ENCODE peak calls at places on chromosomes 1 and 21, in nine cellular contexts. N is dorsolateral prefrontal cortex, Z is suprapubic skin, L is transverse colon, I is fibroblast of lung, B is OCI-LY7, O is heart left ventricle, X is heart right ventricle, K is omental fat pad. C is an unnamed sample.

GRCh38 chr1:94413311-94413710 is 4.9 kb upstream of the ABCD3 start:
- DNase-seq in N (no peak), Z (no peak), L (no peak), I (no peak), B (no peak), O (no peak), X (no peak), K (no peak), C (no peak)

GRCh38 chr1:8427493-8427892 is 109.6 kb downstream of the SLC45A1 start:
- DNase-seq in N (no peak), Z (no peak), L (no peak), I (no peak), B (peak; percentile 97), O (no peak), X (no peak), K (no peak), C (no peak)

GRCh38 chr1:241614144-241614543 is 26.0 kb downstream of the CHML start:
- DNase-seq in N (no peak), Z (no peak), L (no peak), I (no peak), B (no peak), O (no peak), X (no peak), K (no peak), C (no peak)

GRCh38 chr1:114299331-114300005 is 145.8 kb upstream of the SYT6 start:
- DNase-seq in N (no peak), Z (no peak), L (no peak), I (peak; percentile 78), B (no peak), O (no peak), X (no peak), K (no peak), C (no peak)

GRCh38 chr1:184531296-184531695 is 144.5 kb downstream of the C1orf21 start:
- DNase-seq in N (no peak), Z (no peak), L (no peak), I (no peak), B (no peak), O (no peak), X (no peak), K (no peak), C (no peak)

GRCh38 chr1:198462365-198463025 is 78.0 kb downstream of the ATP6V1G3 start:
- DNase-seq in N (no peak), Z (no peak), L (no peak), I (peak; percentile 61), B (no peak), O (no peak), X (no peak), K (no peak), C (no peak)

GRCh38 chr1:206685256-206685748 is 597 bp downstream of the MAPKAPK2 start:
- DNase-seq in N (no peak), Z (no peak), L (no peak), I (peak; percentile 42), B (peak; percentile 54), O (no peak), X (no peak), K (no peak), C (no peak)

GRCh38 chr1:118340928-118341905 is 156.2 kb upstream of the SPAG17 start:
- DNase-seq in N (no peak), Z (no peak), L (no peak), I (no peak), B (no peak), O (no peak), X (no peak), K (no peak), C (no peak)

GRCh38 chr1:201937624-201938212 is 8.6 kb downstream of the LMOD1 start:
- DNase-seq in N (no peak), Z (no peak), L (no peak), I (peak; percentile 88), B (no peak), O (no peak), X (no peak), K (no peak), C (no peak)

GRCh38 chr1:185155600-185156320 is 993 bp downstream of the TRMT1L start:
- DNase-seq in N (no peak), Z (no peak), L (no peak), I (peak; percentile 49), B (peak; percentile 16), O (no peak), X (no peak), K (no peak), C (peak; percentile 18)

GRCh38 chr1:56830052-56830451 is 10.8 kb upstream of the FYB2 start:
- DNase-seq in N (no peak), Z (no peak), L (no peak), I (no peak), B (no peak), O (no peak), X (no peak), K (no peak), C (no peak)

GRCh38 chr1:219792337-219793021 is 135.9 kb downstream of the SLC30A10 start:
- DNase-seq in N (no peak), Z (no peak), L (no peak), I (peak; percentile 50), B (no peak), O (no peak), X (peak; percentile 22), K (no peak), C (no peak)

GRCh38 chr1:93822710-93823425 is 56.1 kb downstream of the DNTTIP2 start:
- DNase-seq in N (no peak), Z (no peak), L (no peak), I (no peak), B (no peak), O (no peak), X (no peak), K (no peak), C (no peak)

GRCh38 chr21:46552274-46552673 is 52.6 kb downstream of the S100B start:
- DNase-seq in N (no peak), Z (no peak), L (no peak), I (no peak), B (no peak), O (no peak), X (no peak), K (no peak), C (no peak)

GRCh38 chr1:165545974-165546373 is 2.2 kb downstream of the LRRC52 start:
- DNase-seq in N (no peak), Z (no peak), L (no peak), I (no peak), B (no peak), O (no peak), X (no peak), K (no peak), C (no peak)

GRCh38 chr1:183097438-183098051 is 74.3 kb downstream of the LAMC1 start:
- DNase-seq in N (no peak), Z (no peak), L (no peak), I (peak; percentile 92), B (no peak), O (no peak), X (no peak), K (no peak), C (no peak)

GRCh38 chr1:25804244-25804963 is 4.4 kb downstream of the SELENON start:
- DNase-seq in N (no peak), Z (no peak), L (no peak), I (no peak), B (no peak), O (no peak), X (no peak), K (no peak), C (no peak)

GRCh38 chr1:225517697-225518096 is 89.9 kb upstream of the LBR start:
- DNase-seq in N (no peak), Z (no peak), L (no peak), I (no peak), B (no peak), O (no peak), X (no peak), K (no peak), C (no peak)
- TF ChIP-seq CTCF in N (no peak), Z (no peak), L (no peak), I (no peak), B (no peak), O (no peak), X (no peak), K (no peak), C (no peak)

DNA sequence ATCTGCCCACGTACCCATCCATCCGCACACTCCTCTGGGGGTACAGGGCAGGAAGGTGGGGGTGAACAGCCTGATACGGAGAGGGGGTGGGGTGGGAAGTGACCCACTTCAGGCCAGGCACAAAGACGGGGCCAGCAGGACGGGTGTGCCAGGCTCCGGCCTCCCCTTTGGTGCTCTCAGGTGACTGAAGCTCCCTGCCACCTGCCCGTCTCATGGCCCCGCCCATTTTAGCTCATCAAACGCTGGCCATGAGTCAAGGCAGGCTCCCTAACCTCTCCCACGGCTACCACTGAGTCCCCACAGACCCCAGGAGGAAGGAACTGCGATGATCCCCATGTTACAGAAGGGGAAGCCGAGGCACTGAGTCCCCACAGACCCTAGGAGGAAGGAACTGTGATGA is 109.6 kb downstream of the CRYAA start:
- DNase-seq in N (no peak), Z (no peak), L (no peak), I (no peak), B (no peak), O (no peak), X (no peak), K (no peak), C (no peak)
- TF ChIP-seq CTCF in N (no peak), Z (no peak), L (no peak), I (no peak), B (no peak), O (no peak), X (no peak), K (no peak), C (no peak)

DNA sequence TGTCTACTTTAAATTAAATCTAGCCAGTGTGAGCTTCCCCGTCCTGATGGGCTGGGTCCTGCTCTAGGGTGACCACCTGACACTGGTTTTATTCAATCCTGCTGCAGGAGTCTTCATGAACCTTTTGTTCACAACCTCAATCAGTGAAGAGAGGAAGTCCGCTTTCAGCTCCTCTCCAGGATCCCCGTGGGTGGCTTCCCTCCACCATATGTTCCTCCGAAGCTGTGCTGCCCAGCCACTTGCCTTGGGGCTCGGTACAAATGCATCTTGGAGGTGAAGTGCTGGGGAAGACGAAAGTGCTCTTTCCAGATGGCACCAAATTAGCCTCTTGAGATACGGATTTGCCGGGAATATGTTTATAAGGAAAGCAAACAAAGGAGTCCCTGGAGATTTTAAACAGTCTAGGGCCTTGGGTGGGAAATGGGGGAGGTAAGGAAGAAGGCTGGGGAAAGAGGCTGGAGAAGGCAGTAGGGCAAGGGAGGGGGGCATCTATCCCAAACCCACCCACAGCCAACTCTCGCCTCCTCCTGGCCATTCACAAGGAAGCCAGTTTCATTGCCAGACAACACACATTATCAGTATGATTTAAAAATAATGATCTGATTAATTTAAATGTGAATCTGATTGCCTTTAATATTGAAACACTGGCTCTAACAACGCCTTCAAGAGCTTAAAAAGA is 430.8 kb downstream of the DISC1 start:
- DNase-seq in N (no peak), Z (no peak), L (no peak), I (no peak), B (no peak), O (no peak), X (no peak), K (no peak), C (no peak)
- TF ChIP-seq CTCF in N (no peak), Z (no peak), L (no peak), I (no peak), B (no peak), O (no peak), X (no peak), K (no peak), C (no peak)

DNA sequence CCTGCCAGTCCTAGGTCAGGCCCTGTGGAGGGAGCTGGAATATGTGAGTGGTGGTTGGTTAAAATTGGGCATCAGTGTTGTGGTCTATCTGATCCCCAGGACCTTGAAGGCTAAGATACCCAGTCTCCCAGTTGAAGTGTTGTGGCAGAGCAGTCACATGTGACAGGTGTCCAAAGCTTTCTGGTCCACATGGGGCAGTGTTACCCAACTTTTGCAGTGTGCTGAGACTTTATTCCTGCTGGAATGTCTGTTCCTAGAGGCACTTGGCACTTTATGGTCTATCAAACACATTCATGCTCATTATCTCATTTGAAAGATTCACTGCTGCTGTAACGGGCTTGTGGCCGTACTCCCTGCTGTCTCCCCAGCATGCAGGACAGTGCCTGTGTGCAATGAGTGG is 21.0 kb upstream of the LORICRIN start:
- DNase-seq in N (no peak), Z (no peak), L (no peak), I (no peak), B (no peak), O (no peak), X (no peak), K (no peak), C (no peak)
- TF ChIP-seq CTCF in N (no peak), Z (no peak), L (no peak), I (no peak), B (no peak), O (no peak), X (no peak), K (no peak), C (no peak)

C was measured in colonic mucosa.